ENCODE peak calls at places on chromosomes 16 and 17, in seven cellular contexts. D, T, P, F, V, R and X are unnamed samples.

GRCh38 chr16:70659546-70659945 is 13.2 kb downstream of the IL34 start:
- DNase-seq in D (no peak), T (no peak), P (no peak), F (no peak), V (peak), R (no peak), X (no peak)

GRCh38 chr17:31726980-31727427 is 132.0 kb downstream of the COPRS start:
- DNase-seq in D (peak), T (no peak), P (no peak), F (no peak), V (no peak), R (peak), X (no peak)

GRCh38 chr16:10788665-10789064 is 29.9 kb downstream of the TVP23A start:
- DNase-seq in D (no peak), T (no peak), P (no peak), F (no peak), V (no peak), R (no peak), X (peak)

GRCh38 chr17:50396261-50397110 is 837 bp downstream of the LRRC59 start:
- DNase-seq in D (peak), T (peak), P (no peak), F (peak), V (no peak), R (peak), X (peak)

GRCh38 chr17:46167267-46167666 is 26.0 kb downstream of the KANSL1 start:
- DNase-seq in D (no peak), T (peak), P (no peak), F (no peak), V (no peak), R (no peak), X (no peak)

GRCh38 chr16:49859139-49859947 is 3.4 kb upstream of the ZNF423 start:
- DNase-seq in D (no peak), T (peak), P (no peak), F (no peak), V (peak), R (peak), X (no peak)

GRCh38 chr16:85969159-85969558 is 70.2 kb downstream of the IRF8 start:
- DNase-seq in D (peak), T (no peak), P (no peak), F (no peak), V (no peak), R (peak), X (no peak)

GRCh38 chr16:2777231-2777902 is at the start of gene ELOB:
- DNase-seq in D (peak), T (peak), P (no peak), F (peak), V (peak), R (peak), X (peak)

GRCh38 chr17:66464921-66465320 is 162.5 kb downstream of the PRKCA start:
- DNase-seq in D (peak), T (no peak), P (no peak), F (no peak), V (no peak), R (peak), X (no peak)

GRCh38 chr17:34728771-34729310 is 149.5 kb downstream of the TMEM132E start:
- DNase-seq in D (no peak), T (no peak), P (no peak), F (no peak), V (peak), R (no peak), X (peak)

GRCh38 chr17:3622977-3623594 is 13.0 kb downstream of the SHPK start:
- DNase-seq in D (no peak), T (no peak), P (no peak), F (no peak), V (no peak), R (no peak), X (no peak)
- H2BK120ac ChIP-seq in D (no peak), T (no peak), P (no peak), F (no peak), V (no peak), R (no peak), X (no peak)

DNA sequence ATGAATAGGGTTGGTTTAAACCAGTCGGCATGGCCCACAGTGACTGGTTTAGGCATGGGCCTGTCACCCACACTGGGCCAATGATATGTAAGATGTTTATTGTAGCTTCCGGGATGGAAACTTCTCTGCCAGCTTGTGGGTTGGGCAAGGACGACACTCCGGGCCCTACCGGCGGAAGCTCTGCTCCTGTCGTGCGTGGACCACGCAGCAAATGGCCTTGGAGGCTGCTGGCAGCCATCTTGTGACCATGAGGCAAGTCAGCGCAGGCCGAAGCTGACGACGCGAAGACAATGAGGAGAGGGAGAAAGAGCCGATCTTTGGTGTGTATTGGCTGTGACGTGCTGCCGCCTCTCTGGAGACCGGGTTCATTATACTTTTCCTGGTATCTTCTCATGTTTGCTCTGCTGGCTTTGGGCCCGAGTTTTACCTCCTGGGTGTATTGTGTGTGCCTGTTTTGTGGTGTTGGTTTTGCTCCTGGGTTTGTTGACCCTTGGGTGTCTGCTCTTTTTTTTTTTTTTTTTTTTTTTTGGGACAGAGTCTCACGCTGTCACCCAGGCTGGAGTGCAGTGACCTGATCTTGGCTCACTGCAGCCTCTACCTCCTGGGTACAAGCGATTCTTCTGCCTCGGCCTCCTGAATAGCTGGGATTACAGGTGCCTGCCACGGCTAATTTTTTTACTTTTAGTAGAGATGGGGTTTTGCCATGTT is 15.4 kb downstream of the SLC25A10 start:
- DNase-seq in D (no peak), T (no peak), P (no peak), F (no peak), V (no peak), R (no peak), X (no peak)
- H3K23ac ChIP-seq in D (no peak), T (no peak), P (no peak), F (peak), V (no peak), R (no peak), X (no peak)

GRCh38 chr17:7755095-7755890 is 37.7 kb downstream of the DNAH2 start:
- DNase-seq in D (no peak), T (no peak), P (no peak), F (no peak), V (no peak), R (no peak), X (no peak)

GRCh38 chr17:7756968-7757367 is 39.4 kb downstream of the DNAH2 start:
- DNase-seq in D (no peak), T (no peak), P (no peak), F (no peak), V (no peak), R (no peak), X (no peak)

GRCh38 chr17:7750321-7750821 is 32.8 kb downstream of the DNAH2 start:
- DNase-seq in D (peak), T (peak), P (no peak), F (no peak), V (no peak), R (peak), X (no peak)

DNA sequence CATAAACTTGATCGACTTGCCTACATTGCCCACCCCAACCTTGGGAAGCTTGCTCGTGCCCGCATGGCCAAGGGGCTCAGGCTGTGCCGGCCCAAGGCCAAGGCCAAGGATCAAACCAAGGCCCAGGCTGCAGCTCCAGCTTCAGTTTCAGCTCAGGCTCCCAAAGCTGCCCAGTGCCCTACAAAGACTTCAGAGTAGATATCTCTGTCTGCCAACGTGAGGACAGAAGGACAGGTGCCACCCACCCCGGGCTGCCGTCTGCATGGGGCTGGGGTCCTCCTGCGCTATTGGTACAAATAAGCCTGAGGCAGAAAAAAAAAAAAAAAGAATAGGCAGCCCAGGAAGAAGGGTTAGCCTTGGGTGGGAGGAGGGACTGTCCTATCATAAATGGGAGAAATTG is 37.1 kb downstream of the DNAH2 start:
- DNase-seq in D (no peak), T (no peak), P (no peak), F (no peak), V (no peak), R (no peak), X (no peak)
- H2BK120ac ChIP-seq in D (no peak), T (no peak), P (no peak), F (no peak), V (no peak), R (no peak), X (no peak)

GRCh38 chr17:2777242-2777867 is 18.9 kb upstream of the RAP1GAP2 start:
- DNase-seq in D (no peak), T (no peak), P (no peak), F (no peak), V (peak), R (no peak), X (peak)
- H3K23ac ChIP-seq in D (no peak), T (no peak), P (no peak), F (no peak), V (no peak), R (no peak), X (no peak)

GRCh38 chr17:30534298-30534697 is 57.1 kb downstream of the GOSR1 start:
- DNase-seq in D (no peak), T (no peak), P (no peak), F (no peak), V (no peak), R (no peak), X (no peak)

GRCh38 chr17:30530346-30531025 is 53.3 kb downstream of the GOSR1 start:
- DNase-seq in D (peak), T (peak), P (no peak), F (no peak), V (no peak), R (peak), X (peak)

GRCh38 chr17:30534938-30535921 is 58.0 kb downstream of the GOSR1 start:
- DNase-seq in D (no peak), T (no peak), P (no peak), F (no peak), V (no peak), R (no peak), X (no peak)

DNA sequence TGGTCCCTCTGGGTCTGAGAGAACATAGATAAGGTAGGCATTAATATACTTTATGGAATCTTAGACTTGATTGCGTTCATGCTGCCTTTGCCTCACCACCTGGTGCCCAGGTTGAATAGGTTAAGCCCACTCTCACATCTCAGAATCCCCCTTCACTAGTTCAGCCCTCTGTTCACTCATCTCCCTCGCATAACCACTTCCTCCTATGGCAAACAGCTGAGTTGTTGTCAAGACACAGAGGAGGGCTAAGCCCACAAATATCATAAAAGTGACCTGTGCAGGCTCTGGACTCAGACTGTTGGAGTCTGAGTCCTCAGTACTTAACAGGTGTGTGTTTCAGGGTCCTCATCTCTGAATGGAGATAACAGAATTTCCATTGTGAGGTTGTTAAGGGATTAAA is 55.7 kb downstream of the GOSR1 start:
- DNase-seq in D (no peak), T (no peak), P (no peak), F (no peak), V (no peak), R (no peak), X (no peak)
- H2BK120ac ChIP-seq in D (no peak), T (no peak), P (no peak), F (no peak), V (no peak), R (no peak), X (no peak)

DNA sequence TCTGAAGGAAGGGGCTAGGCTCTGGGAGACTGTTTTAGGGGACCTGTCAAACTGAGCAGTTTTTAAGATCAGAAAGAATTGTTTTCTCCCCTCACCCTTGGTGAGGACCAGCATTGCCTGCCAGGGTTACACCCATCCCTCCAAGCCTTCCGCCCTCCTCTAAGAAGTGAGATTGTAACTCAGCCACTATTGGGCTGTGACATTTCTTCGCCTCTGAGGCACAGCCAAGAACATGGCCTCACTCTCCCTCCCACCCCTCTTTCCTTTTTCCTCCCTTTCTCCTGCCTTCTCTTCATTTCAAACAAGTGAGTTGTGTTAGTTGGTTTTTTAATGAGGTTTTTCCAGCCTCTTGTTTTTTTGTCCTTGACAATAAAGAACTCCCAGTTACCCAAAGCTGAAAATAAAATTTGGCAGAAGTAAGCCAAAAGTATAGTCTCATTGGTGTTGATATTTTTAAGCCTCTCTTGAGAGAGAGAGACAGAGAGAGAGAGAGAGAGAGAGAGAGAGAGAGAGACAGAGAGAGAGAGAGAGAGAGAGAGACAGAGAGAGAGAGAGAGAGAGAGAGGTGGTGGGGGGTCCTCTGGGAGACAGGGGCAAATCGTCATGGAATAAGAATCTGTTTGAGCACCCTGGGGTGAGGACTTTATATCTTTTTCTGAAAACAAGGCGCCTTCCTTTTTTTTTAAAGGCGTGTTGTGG is 77.2 kb upstream of the TBX2 start:
- DNase-seq in D (no peak), T (no peak), P (no peak), F (no peak), V (no peak), R (no peak), X (no peak)
- H3K23ac ChIP-seq in D (peak), T (no peak), P (no peak), F (no peak), V (no peak), R (no peak), X (no peak)

GRCh38 chr17:77428901-77429734 is 288.3 kb downstream of the SEC14L1 start:
- DNase-seq in D (no peak), T (no peak), P (no peak), F (no peak), V (no peak), R (no peak), X (no peak)

GRCh38 chr17:77432034-77432554 is 291.3 kb downstream of the SEC14L1 start:
- DNase-seq in D (no peak), T (no peak), P (no peak), F (no peak), V (no peak), R (no peak), X (no peak)

GRCh38 chr17:77429735-77429984 is 288.9 kb downstream of the SEC14L1 start:
- DNase-seq in D (no peak), T (no peak), P (no peak), F (no peak), V (no peak), R (no peak), X (no peak)

GRCh38 chr17:77428020-77428781 is 287.4 kb downstream of the SEC14L1 start:
- DNase-seq in D (no peak), T (no peak), P (no peak), F (no peak), V (no peak), R (no peak), X (no peak)

DNA sequence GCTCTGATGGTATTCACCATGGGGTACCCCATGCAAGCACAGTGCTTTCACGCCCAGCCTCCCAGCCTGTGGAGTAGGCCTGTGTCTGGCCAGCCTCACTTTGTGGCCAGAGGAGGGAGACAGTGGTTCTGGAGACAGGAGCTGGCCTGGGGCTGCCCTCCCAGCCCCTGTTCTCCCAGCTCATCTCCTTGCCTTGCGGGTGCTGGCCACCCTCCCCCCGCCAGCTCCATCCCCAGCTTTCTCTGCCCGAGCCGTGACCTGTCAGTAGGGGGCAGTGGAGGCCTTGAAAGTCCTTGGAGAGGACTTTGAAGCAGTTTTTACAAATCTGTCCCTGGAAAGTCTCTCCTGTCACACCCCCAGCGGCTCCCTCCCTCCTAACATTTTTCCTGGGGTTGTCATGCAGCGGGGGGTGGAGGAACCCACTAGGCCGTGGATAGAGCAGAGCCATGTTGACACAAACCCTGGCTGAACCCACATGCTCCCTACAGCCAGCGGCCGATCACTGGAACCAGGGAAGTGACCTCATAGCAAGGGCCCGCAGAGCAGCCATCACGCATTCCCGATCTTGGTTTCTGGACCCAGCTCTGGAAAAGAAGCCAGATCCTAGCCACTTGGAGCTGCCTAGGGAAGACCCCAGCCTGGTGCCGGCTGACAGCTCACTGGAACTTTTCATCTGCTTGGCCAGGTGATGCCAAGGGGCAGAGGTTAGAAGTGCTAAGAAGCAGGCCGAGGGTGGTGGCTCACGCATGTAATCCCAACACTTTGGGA is 289.4 kb downstream of the SEC14L1 start:
- DNase-seq in D (peak), T (peak), P (peak), F (peak), V (peak), R (peak), X (peak)
- H2BK120ac ChIP-seq in D (peak), T (no peak), P (no peak), F (no peak), V (no peak), R (peak), X (no peak)

DNA sequence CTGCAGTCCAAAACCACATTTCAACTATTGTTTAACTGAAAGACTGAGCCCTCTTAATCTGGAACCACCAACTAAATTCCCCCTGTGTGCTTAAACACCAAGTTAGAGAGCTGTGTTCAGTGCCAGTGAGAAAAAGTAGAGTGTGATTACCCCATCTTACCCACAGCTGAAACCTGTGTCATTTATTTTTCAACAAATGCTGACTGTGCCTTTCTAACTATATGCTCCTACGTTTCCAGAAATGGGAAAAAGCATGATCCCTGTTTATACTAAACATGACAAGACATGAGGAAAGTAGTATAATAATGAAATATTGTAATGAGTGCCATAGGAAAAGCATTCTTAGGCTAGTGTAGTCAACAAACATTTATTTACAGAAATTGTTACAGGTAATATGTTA is 7.4 kb upstream of the TOX3 start:
- DNase-seq in D (no peak), T (no peak), P (no peak), F (no peak), V (no peak), R (no peak), X (no peak)
- H3K23ac ChIP-seq in D (no peak), T (no peak), P (no peak), F (no peak), V (no peak), R (no peak), X (no peak)